ENCODE peak calls at places on chromosomes 13 and 19, in four cellular contexts. F is sigmoid colon, S is astrocyte of the cerebellum, W is heart right ventricle. D is an unnamed sample.

GRCh38 chr19:22882797-22883196 is 50.7 kb downstream of the ZNF723 start:
- DNase-seq in S (no peak), F (no peak), W (no peak), D (peak)

GRCh38 chr13:48660356-48661076 is 6.8 kb downstream of the CYSLTR2 start:
- DNase-seq in S (no peak), F (no peak), W (no peak), D (no peak)

GRCh38 chr19:13055213-13056051 is 47.2 kb downstream of the LYL1 start:
- DNase-seq in F (peak), W (peak), S (peak), D (peak)

GRCh38 chr13:26985285-26985878 is 186.2 kb downstream of the USP12 start:
- DNase-seq in W (no peak), F (peak), S (peak), D (peak)

GRCh38 chr13:32206097-32206740 is 108.9 kb downstream of the ZAR1L start:
- DNase-seq in W (no peak), S (no peak), F (no peak), D (no peak)

GRCh38 chr13:105972306-105972721 is 563.1 kb downstream of the EFNB2 start:
- DNase-seq in F (no peak), W (no peak), S (no peak), D (no peak)

GRCh38 chr13:20566424-20566916 is 487 bp upstream of the IFT88 start:
- DNase-seq in F (peak), S (peak), W (no peak), D (peak)

GRCh38 chr19:17996826-17997316 is 11.1 kb upstream of the ARRDC2 start:
- DNase-seq in S (no peak), W (peak), F (peak), D (no peak)

GRCh38 chr13:66574606-66575005 is 655.5 kb downstream of the PCDH9 start:
- DNase-seq in S (no peak), F (no peak), W (no peak), D (no peak)

GRCh38 chr19:41930926-41931592 is 2.8 kb upstream of the ERFL start:
- DNase-seq in W (no peak), S (no peak), F (no peak), D (no peak)

GRCh38 chr19:34408421-34408820 is 4.2 kb downstream of the PDCD2L start:
- DNase-seq in W (no peak), S (no peak), F (peak), D (no peak)

GRCh38 chr13:52765991-52766390 is 26.4 kb upstream of the CNMD start:
- DNase-seq in F (no peak), W (no peak), S (no peak), D (no peak)

GRCh38 chr13:111573362-111573761 is 252.9 kb downstream of the TEX29 start:
- DNase-seq in F (no peak), S (no peak), W (no peak), D (no peak)

GRCh38 chr19:18783958-18784785 is 6.9 kb downstream of the COMP start:
- DNase-seq in F (no peak), W (no peak), S (no peak), D (no peak)

GRCh38 chr13:102729560-102730275 is 34.9 kb upstream of the METTL21C start:
- DNase-seq in S (peak), F (no peak), W (no peak), D (peak)

GRCh38 chr13:100363351-100363750 is 225.2 kb downstream of the GGACT start:
- DNase-seq in F (no peak), W (no peak), S (peak), D (no peak)

GRCh38 chr13:75783906-75784485 is 147.9 kb downstream of the LMO7 start:
- DNase-seq in W (no peak), S (no peak), F (no peak), D (no peak)

GRCh38 chr13:113507564-113508210 is 17.2 kb upstream of the DCUN1D2 start:
- DNase-seq in S (no peak), W (no peak), F (no peak), D (no peak)

GRCh38 chr13:77300176-77301141 is 26.4 kb downstream of the MYCBP2 start:
- DNase-seq in W (no peak), S (no peak), F (no peak), D (no peak)

GRCh38 chr19:10288662-10289166 is 1.0 kb upstream of the ICAM5 start:
- DNase-seq in S (no peak), F (no peak), W (no peak), D (no peak)

GRCh38 chr19:37220383-37220782 is 2.4 kb downstream of the ZNF383 start:
- DNase-seq in F (no peak), W (no peak), S (no peak), D (no peak)

GRCh38 chr19:48815870-48816501 is 5.2 kb upstream of the BCAT2 start:
- DNase-seq in F (no peak), W (no peak), S (no peak), D (no peak)

GRCh38 chr19:48715681-48716171 is 3.8 kb downstream of the MAMSTR start:
- DNase-seq in W (no peak), F (peak), S (no peak), D (no peak)

GRCh38 chr13:80141114-80141849 is 199.6 kb downstream of the SPRY2 start:
- DNase-seq in W (peak), F (no peak), S (peak), D (no peak)

GRCh38 chr13:102680133-102680717 is 14.6 kb downstream of the METTL21C start:
- DNase-seq in W (no peak), F (no peak), S (no peak), D (no peak)

GRCh38 chr19:5547881-5548280 is 19.9 kb downstream of the TINCR start:
- DNase-seq in W (no peak), F (no peak), S (peak), D (no peak)

GRCh38 chr19:57241181-57241580 is 749 bp downstream of the ZNF805 start:
- DNase-seq in W (no peak), F (no peak), S (no peak), D (no peak)

GRCh38 chr19:9597027-9597426 is 12.7 kb upstream of the ZNF121 start:
- DNase-seq in W (no peak), F (no peak), S (peak), D (peak)

GRCh38 chr13:69306766-69307165 is 800.9 kb upstream of the ATXN8OS start:
- DNase-seq in F (no peak), S (no peak), W (no peak), D (no peak)

GRCh38 chr13:50079278-50080157 is 64.3 kb downstream of the KCNRG start:
- DNase-seq in F (no peak), W (no peak), S (no peak), D (no peak)

GRCh38 chr13:47288546-47288945 is 391.7 kb upstream of the HTR2A start:
- DNase-seq in S (peak), W (no peak), F (no peak), D (no peak)

GRCh38 chr13:43307221-43307920 is 284.0 kb downstream of the DNAJC15 start:
- DNase-seq in F (no peak), W (no peak), S (no peak), D (no peak)

GRCh38 chr13:59494560-59494970 is 669.2 kb downstream of the DIAPH3 start:
- DNase-seq in F (peak), W (no peak), S (peak), D (peak)

GRCh38 chr19:13797870-13798269 is 2.6 kb downstream of the ZSWIM4 start:
- DNase-seq in S (peak), W (no peak), F (no peak), D (no peak)

GRCh38 chr19:15717781-15718180 is 10.0 kb upstream of the OR10H2 start:
- DNase-seq in S (no peak), F (no peak), W (no peak), D (no peak)
- H3K4me3 ChIP-seq in S (no peak), F (no peak), W (no peak), D (no peak)

DNA sequence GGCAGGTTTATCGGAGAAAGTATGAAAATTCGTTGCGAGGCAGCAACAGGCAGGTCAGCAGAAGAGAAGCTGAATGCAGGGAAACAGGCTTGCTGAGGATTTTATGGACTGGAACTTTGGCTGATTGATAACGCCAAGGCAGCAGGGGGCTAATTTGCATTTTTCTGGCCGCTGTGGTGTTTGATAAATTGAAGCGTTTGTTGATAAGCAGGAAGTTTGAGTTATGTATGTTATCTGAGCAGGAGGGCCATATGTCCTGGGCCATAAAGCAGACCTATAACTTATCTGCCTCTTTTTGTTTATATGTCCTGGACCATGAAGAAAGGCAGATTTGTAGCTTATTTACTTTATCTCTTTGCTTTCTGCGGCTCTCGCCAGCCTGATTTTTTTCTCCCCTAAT is 65.9 kb downstream of the ZNF627 start:
- DNase-seq in W (no peak), F (no peak), S (no peak), D (no peak)
- TF ChIP-seq CTCF in W (no peak), F (no peak), S (no peak), D (no peak)

GRCh38 chr19:1819976-1820255 is 7.8 kb upstream of the ATP8B3 start:
- DNase-seq in W (no peak), F (no peak), S (no peak), D (no peak)
- H3K4me3 ChIP-seq in W (no peak), F (no peak), S (no peak), D (no peak)

DNA sequence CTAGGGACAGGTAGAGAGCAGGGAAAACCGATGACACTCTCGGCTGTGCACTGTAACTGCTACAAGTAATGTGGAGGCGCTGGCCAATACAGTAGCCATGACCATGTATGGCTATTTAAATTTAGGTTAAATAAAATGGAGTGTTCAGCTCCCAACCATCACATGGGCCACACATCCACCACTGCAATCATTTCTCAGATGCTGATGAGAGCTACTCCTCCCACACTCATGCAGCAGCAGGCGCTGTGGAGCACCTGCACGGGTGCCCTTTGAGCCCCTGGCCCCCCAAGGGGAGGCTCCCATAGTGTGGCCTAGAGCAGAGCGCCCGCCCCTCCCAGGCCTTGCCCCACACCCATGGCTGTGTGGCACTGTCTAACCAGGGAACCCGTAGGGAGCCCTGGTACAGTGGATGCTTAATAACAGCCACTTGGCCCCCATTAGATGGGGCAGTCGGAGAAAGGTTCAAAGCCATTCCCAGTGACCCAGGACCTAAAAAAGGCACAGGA is 6.0 kb downstream of the ACP4 start:
- DNase-seq in F (no peak), W (no peak), S (no peak), D (no peak)
- TF ChIP-seq CTCF in F (no peak), W (no peak), S (no peak), D (peak)

GRCh38 chr19:7506385-7507328 is 9.2 kb upstream of the ZNF358 start:
- DNase-seq in F (peak), S (no peak), W (peak), D (no peak)
- H3K4me3 ChIP-seq in F (no peak), S (no peak), W (no peak), D (no peak)

D was measured in HFF-Myc.